ENCODE peak calls at places on chromosomes 16 and 17, in five cellular contexts. A, W, N, T and X are unnamed samples.
A peak's percentile ranks its signal among the peaks of the same experiment; 100 is the strongest.

GRCh38 chr17:30886187-30886586 is 19.9 kb downstream of the TEFM start:
- DNase-seq in A (no peak), W (no peak), N (no peak), T (no peak), X (no peak)

GRCh38 chr16:87286839-87287626 is 30.2 kb downstream of the C16orf95 start:
- DNase-seq in A (no peak), W (no peak), N (no peak), T (no peak), X (no peak)

GRCh38 chr16:56848955-56849689 is 15.9 kb upstream of the SLC12A3 start:
- DNase-seq in A (no peak), W (no peak), N (peak; percentile 89), T (no peak), X (peak; percentile 79)

GRCh38 chr17:44045493-44045892 is 21.0 kb downstream of the LSM12 start:
- DNase-seq in A (no peak), W (no peak), N (no peak), T (no peak), X (no peak)

GRCh38 chr16:72850863-72851262 is 197.1 kb downstream of the ZFHX3 start:
- DNase-seq in A (no peak), W (no peak), N (peak; percentile 35), T (no peak), X (no peak)

GRCh38 chr16:49620158-49620867 is 235.6 kb downstream of the ZNF423 start:
- DNase-seq in A (no peak), W (peak; percentile 77), N (peak; percentile 76), T (no peak), X (peak; percentile 47)

GRCh38 chr17:41367426-41368075 is 2.1 kb downstream of the KRT33B start:
- DNase-seq in A (no peak), W (no peak), N (peak; percentile 89), T (no peak), X (peak; percentile 53)

GRCh38 chr17:19752216-19753048 is 4.3 kb upstream of the ALDH3A1 start:
- DNase-seq in A (no peak), W (no peak), N (no peak), T (no peak), X (no peak)

GRCh38 chr17:17754719-17755686 is 73.7 kb downstream of the RAI1 start:
- DNase-seq in A (no peak), W (peak; percentile 77), N (peak; percentile 28), T (no peak), X (no peak)

GRCh38 chr17:14427914-14428639 is 127.2 kb downstream of the HS3ST3B1 start:
- DNase-seq in A (no peak), W (no peak), N (no peak), T (no peak), X (no peak)

GRCh38 chr17:29674270-29674669 is 51.6 kb upstream of the CORO6 start:
- DNase-seq in A (no peak), W (no peak), N (no peak), T (no peak), X (no peak)

DNA sequence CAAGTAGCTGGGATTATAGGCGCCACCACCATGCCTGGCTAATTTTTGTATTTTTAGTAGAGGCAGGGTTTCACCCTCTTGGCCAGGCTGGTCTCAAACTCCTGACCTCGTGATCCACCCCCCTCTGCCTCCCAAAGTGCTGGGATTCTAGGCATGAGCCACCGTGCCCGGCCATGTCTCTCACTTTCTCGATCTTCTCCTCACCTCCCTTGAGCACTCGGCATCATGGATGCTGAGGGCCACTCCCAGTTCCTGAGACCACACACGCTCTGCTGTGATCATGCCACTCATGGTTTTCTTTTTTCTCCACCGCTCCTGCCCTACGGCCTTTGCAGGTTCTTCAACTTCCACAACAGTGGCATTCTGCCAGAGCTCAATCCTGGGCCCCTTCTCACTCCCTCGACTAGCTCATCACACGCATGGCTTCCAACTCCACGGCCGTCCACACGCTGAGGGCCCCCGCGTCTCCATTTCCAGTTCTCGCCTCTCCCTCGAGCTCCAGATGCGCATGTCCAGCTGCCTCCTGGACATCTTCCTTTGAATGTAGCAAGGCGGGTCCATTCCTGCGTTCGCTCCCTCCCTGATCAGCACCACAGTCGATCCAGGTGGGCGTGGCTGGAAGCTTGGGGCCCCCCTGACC is 5.5 kb upstream of the NCBP3 start:
- DNase-seq in A (no peak), W (no peak), N (no peak), T (no peak), X (no peak)
- H3K27ac ChIP-seq in A (no peak overlapping the region), W (no peak overlapping the region), N (no peak overlapping the region), T (no peak overlapping the region), X (no peak overlapping the region)

DNA sequence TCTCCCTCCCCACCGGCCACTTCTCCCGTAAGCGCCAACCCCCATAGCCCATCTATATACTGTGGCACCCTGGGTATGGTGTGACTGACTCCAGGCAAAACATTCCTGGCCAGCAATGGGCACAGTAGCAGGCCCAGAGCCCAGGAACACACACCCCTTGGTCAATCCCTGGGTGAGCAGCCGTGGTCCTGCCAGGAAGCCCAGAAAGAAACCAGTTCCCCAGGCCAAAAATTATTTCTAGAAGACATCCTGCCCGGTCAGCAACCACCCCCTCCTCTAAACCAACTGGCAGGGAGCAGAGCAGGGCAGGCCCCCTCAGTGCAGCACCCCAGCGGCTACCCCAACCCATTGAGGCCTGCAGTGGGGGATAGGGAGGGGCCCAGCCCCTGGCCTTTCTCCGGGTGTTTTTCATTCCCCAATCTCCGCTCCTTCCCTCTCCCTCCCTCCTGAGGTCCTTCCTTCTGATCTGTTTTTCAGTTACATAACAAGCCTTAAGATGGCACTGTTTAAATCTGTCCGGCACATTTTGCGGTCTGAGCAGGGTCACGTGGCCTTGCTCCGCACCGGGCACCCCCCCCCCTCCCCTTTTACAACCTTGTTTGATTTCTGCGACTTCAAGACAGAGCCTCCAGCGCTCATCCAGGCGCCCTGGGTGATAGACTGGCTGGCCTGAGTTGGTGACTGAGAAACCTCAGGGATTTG is 2.0 kb downstream of the NPTX1 start:
- DNase-seq in A (no peak), W (no peak), N (peak; percentile 33), T (no peak), X (peak; percentile 49)
- TF ChIP-seq CTCF in A (peak; percentile 10), W (peak; percentile 5), N (no peak), T (peak; percentile 20), X (peak; percentile 33)

GRCh38 chr16:25037221-25037620 is 22.1 kb upstream of the ARHGAP17 start:
- DNase-seq in A (no peak), W (no peak), N (no peak), T (no peak), X (no peak)
- H3K27ac ChIP-seq in A (no peak overlapping the region), W (no peak overlapping the region), N (no peak overlapping the region), T (no peak overlapping the region), X (no peak overlapping the region)

GRCh38 chr17:82078433-82078832 is 12.8 kb upstream of the DUS1L start:
- DNase-seq in A (no peak), W (no peak), N (no peak), T (no peak), X (no peak)

GRCh38 chr17:82076018-82076784 is 10.6 kb upstream of the DUS1L start:
- DNase-seq in A (no peak), W (no peak), N (no peak), T (no peak), X (no peak)

GRCh38 chr17:82076785-82077591 is 11.4 kb upstream of the DUS1L start:
- DNase-seq in A (no peak), W (no peak), N (no peak), T (no peak), X (no peak)

GRCh38 chr17:82079001-82079677 is 13.5 kb upstream of the DUS1L start:
- DNase-seq in A (no peak), W (no peak), N (no peak), T (no peak), X (no peak)

GRCh38 chr17:82077617-82078358 is 12.2 kb upstream of the DUS1L start:
- DNase-seq in A (no peak), W (no peak), N (peak; percentile 22), T (no peak), X (no peak)
- TF ChIP-seq CTCF in A (peak; percentile 15), W (no peak), N (no peak), T (no peak), X (no peak)

DNA sequence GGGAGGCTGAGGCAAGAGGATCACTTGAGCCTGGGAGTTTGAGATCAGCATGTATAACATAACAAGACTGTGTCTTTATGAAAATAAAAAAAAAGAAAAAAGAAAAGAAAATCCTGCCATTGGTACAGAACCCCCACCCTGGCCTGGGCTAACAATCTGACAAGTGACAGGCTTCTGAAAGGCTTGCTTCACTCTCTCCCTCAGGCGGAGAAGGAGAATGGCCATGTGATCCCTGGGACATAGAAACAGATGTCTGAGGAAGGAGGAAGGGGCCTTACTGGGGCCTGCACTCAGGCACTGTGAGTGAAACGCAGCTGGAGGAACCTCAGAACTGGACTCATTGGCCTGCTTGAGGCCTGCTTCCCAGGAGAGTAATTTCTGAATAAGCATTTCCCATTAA is 17.5 kb downstream of the MAP3K14 start:
- DNase-seq in A (no peak), W (peak; percentile 61), N (no peak), T (no peak), X (no peak)
- H3K27ac ChIP-seq in A (no peak overlapping the region), W (peak overlapping the region; percentile 81), N (no peak overlapping the region), T (no peak overlapping the region), X (peak overlapping the region; percentile 64)